ENCODE peak calls at places on chromosome 2, in nine cellular contexts. N is progenitor cell of endocrine pancreas, E is mucosa of gallbladder, K is LNCaP clone FGC, T is NCI-H2107, I is nephron progenitor cell, S is NCI-H1436, M is foreskin fibroblast, J is retina. C is an unnamed sample.

GRCh38 chr2:196314780-196315179 is 143.4 kb upstream of the STK17B start:
- DNase-seq in N (no peak), E (no peak), K (no peak), T (no peak), I (no peak), S (no peak), M (no peak), J (no peak), C (no peak)

GRCh38 chr2:73239776-73240175 is 5.7 kb downstream of the CCT7 start:
- DNase-seq in N (no peak), E (no peak), K (no peak), T (no peak), I (no peak), S (no peak), M (peak), J (no peak), C (no peak)

GRCh38 chr2:20661028-20661980 is 5.6 kb upstream of the GDF7 start:
- DNase-seq in N (peak), E (peak), K (peak), T (peak), I (peak), S (peak), M (peak), J (peak), C (peak)

GRCh38 chr2:119112770-119113488 is 45.6 kb downstream of the C1QL2 start:
- DNase-seq in N (no peak), E (no peak), K (no peak), T (no peak), I (no peak), S (no peak), M (no peak), J (no peak), C (no peak)

GRCh38 chr2:196259507-196260481 is 88.4 kb upstream of the STK17B start:
- DNase-seq in N (no peak), E (no peak), K (peak), T (no peak), I (no peak), S (no peak), M (peak), J (no peak), C (peak)

GRCh38 chr2:184468826-184469225 is 129.5 kb upstream of the ZNF804A start:
- DNase-seq in N (no peak), E (no peak), K (no peak), T (no peak), I (no peak), S (no peak), M (no peak), J (no peak), C (no peak)

GRCh38 chr2:56444339-56444738 is 260.5 kb downstream of the CCDC85A start:
- DNase-seq in N (no peak), E (peak), K (no peak), T (no peak), I (no peak), S (peak), M (no peak), J (no peak), C (no peak)

GRCh38 chr2:223034241-223034933 is 17.6 kb upstream of the KCNE4 start:
- DNase-seq in N (no peak), E (no peak), K (no peak), T (no peak), I (no peak), S (no peak), M (no peak), J (no peak), C (no peak)

GRCh38 chr2:21422050-21422449 is 298.3 kb downstream of the TDRD15 start:
- DNase-seq in N (no peak), E (no peak), K (no peak), T (no peak), I (peak), S (no peak), M (no peak), J (no peak), C (no peak)

GRCh38 chr2:43436431-43436830 is 159.4 kb downstream of the THADA start:
- DNase-seq in N (no peak), E (no peak), K (no peak), T (no peak), I (no peak), S (no peak), M (no peak), J (no peak), C (no peak)

C was measured in CD8-positive, alpha-beta T cell.